ENCODE peak calls at places on chromosomes 6 and 20, in five cellular contexts. One of them, this sample, is unnamed.

GRCh38 chr6:69349776-69350175 is 447.0 kb downstream of the LMBRD1 start:
- DNase-seq in fibroblast of lung: no peak
- DNase-seq in right lobe of liver: no peak
- DNase-seq in AG04450: no peak
- DNase-seq in BJ: no peak
- DNase-seq in this sample: no peak

GRCh38 chr6:134230940-134231339 is 87.0 kb downstream of the SGK1 start:
- DNase-seq in fibroblast of lung: peak
- DNase-seq in right lobe of liver: no peak
- DNase-seq in AG04450: no peak
- DNase-seq in BJ: no peak
- DNase-seq in this sample: no peak

GRCh38 chr6:16854986-16855385 is 93.7 kb upstream of the ATXN1 start:
- DNase-seq in fibroblast of lung: peak
- DNase-seq in right lobe of liver: no peak
- DNase-seq in AG04450: no peak
- DNase-seq in BJ: no peak
- DNase-seq in this sample: no peak

GRCh38 chr6:113634352-113635163 is 222.6 kb upstream of the MARCKS start:
- DNase-seq in fibroblast of lung: peak
- DNase-seq in right lobe of liver: no peak
- DNase-seq in AG04450: no peak
- DNase-seq in BJ: no peak
- DNase-seq in this sample: no peak

GRCh38 chr6:46014511-46015118 is 1.0 kb downstream of the CLIC5 start:
- DNase-seq in fibroblast of lung: no peak
- DNase-seq in right lobe of liver: no peak
- DNase-seq in AG04450: no peak
- DNase-seq in BJ: no peak
- DNase-seq in this sample: no peak

GRCh38 chr6:17542243-17542642 is 57.9 kb upstream of the FAM8A1 start:
- DNase-seq in fibroblast of lung: no peak
- DNase-seq in right lobe of liver: no peak
- DNase-seq in AG04450: no peak
- DNase-seq in BJ: no peak
- DNase-seq in this sample: no peak

GRCh38 chr6:150720774-150721233 is 121.1 kb downstream of the PLEKHG1 start:
- DNase-seq in fibroblast of lung: peak
- DNase-seq in right lobe of liver: no peak
- DNase-seq in AG04450: no peak
- DNase-seq in BJ: no peak
- DNase-seq in this sample: peak

GRCh38 chr6:26017567-26017966 is 55.0 kb downstream of the TRIM38 start:
- DNase-seq in fibroblast of lung: peak
- DNase-seq in right lobe of liver: no peak
- DNase-seq in AG04450: peak
- DNase-seq in BJ: no peak
- DNase-seq in this sample: no peak

GRCh38 chr6:134031696-134032255 is 20.6 kb downstream of the SLC2A12 start:
- DNase-seq in fibroblast of lung: peak
- DNase-seq in right lobe of liver: no peak
- DNase-seq in AG04450: no peak
- DNase-seq in BJ: no peak
- DNase-seq in this sample: peak

GRCh38 chr20:53087034-53087777 is 115.0 kb downstream of the TSHZ2 start:
- DNase-seq in fibroblast of lung: no peak
- DNase-seq in right lobe of liver: no peak
- DNase-seq in AG04450: no peak
- DNase-seq in BJ: no peak
- DNase-seq in this sample: no peak

GRCh38 chr6:128964771-128965170 is 81.8 kb downstream of the LAMA2 start:
- DNase-seq in fibroblast of lung: no peak
- DNase-seq in right lobe of liver: no peak
- DNase-seq in AG04450: no peak
- DNase-seq in BJ: no peak
- DNase-seq in this sample: no peak

GRCh38 chr6:47722178-47722577 is 23.8 kb downstream of the ADGRF4 start:
- DNase-seq in fibroblast of lung: peak
- DNase-seq in right lobe of liver: no peak
- DNase-seq in AG04450: no peak
- DNase-seq in BJ: no peak
- DNase-seq in this sample: no peak

GRCh38 chr6:158441639-158442308 is 118.1 kb upstream of the TMEM181 start:
- DNase-seq in fibroblast of lung: peak
- DNase-seq in right lobe of liver: no peak
- DNase-seq in AG04450: no peak
- DNase-seq in BJ: no peak
- DNase-seq in this sample: peak

GRCh38 chr6:111724039-111724438 is 118.4 kb upstream of the TRAF3IP2 start:
- DNase-seq in fibroblast of lung: no peak
- DNase-seq in right lobe of liver: no peak
- DNase-seq in AG04450: no peak
- DNase-seq in BJ: no peak
- DNase-seq in this sample: no peak

GRCh38 chr6:111722220-111722731 is 116.6 kb upstream of the TRAF3IP2 start:
- DNase-seq in fibroblast of lung: peak
- DNase-seq in right lobe of liver: no peak
- DNase-seq in AG04450: peak
- DNase-seq in BJ: peak
- DNase-seq in this sample: no peak

GRCh38 chr6:111723412-111723970 is 117.8 kb upstream of the TRAF3IP2 start:
- DNase-seq in fibroblast of lung: peak
- DNase-seq in right lobe of liver: no peak
- DNase-seq in AG04450: no peak
- DNase-seq in BJ: no peak
- DNase-seq in this sample: no peak

GRCh38 chr6:111720931-111721496 is 115.3 kb upstream of the TRAF3IP2 start:
- DNase-seq in fibroblast of lung: no peak
- DNase-seq in right lobe of liver: no peak
- DNase-seq in AG04450: no peak
- DNase-seq in BJ: no peak
- DNase-seq in this sample: no peak

GRCh38 chr6:111721677-111722219 is 116.1 kb upstream of the TRAF3IP2 start:
- DNase-seq in fibroblast of lung: no peak
- DNase-seq in right lobe of liver: no peak
- DNase-seq in AG04450: no peak
- DNase-seq in BJ: no peak
- DNase-seq in this sample: no peak
- TF ChIP-seq CTCF in fibroblast of lung: peak
- TF ChIP-seq CTCF in right lobe of liver: peak
- TF ChIP-seq CTCF in AG04450: peak
- TF ChIP-seq CTCF in BJ: peak
- TF ChIP-seq CTCF in this sample: peak

GRCh38 chr20:62935968-62936585 is 1.9 kb upstream of the GID8 start:
- DNase-seq in fibroblast of lung: no peak
- DNase-seq in right lobe of liver: no peak
- DNase-seq in AG04450: no peak
- DNase-seq in BJ: no peak
- DNase-seq in this sample: peak
- H3K4me3 ChIP-seq in fibroblast of lung: no peak
- H3K4me3 ChIP-seq in right lobe of liver: peak
- H3K4me3 ChIP-seq in AG04450: peak
- H3K4me3 ChIP-seq in BJ: no peak
- H3K4me3 ChIP-seq in this sample: peak

DNA sequence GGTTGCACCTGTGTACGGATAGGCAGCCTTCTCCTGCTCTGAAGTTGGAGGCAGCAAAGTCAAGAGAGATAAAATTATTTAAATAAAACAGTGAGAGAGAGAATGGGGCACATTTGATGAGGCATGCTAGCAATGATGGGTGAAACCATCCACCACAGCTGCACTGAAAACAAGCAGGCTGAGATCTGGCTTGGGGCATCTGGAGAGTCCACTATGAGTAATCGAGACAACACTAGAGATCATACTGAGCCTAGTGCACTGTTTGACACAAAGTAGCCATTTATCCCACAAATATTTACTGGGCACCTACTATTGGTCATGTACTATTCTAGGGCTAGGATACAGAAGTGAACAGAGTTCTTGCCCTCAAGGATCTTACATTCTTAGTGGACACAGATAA is 66.4 kb downstream of the DZANK1 start:
- DNase-seq in fibroblast of lung: no peak
- DNase-seq in right lobe of liver: no peak
- DNase-seq in AG04450: no peak
- DNase-seq in BJ: no peak
- DNase-seq in this sample: no peak
- TF ChIP-seq CTCF in fibroblast of lung: no peak
- TF ChIP-seq CTCF in right lobe of liver: no peak
- TF ChIP-seq CTCF in AG04450: no peak
- TF ChIP-seq CTCF in BJ: no peak
- TF ChIP-seq CTCF in this sample: no peak

GRCh38 chr6:27126046-27126814 is 121.3 kb upstream of the PRSS16 start:
- DNase-seq in fibroblast of lung: no peak
- DNase-seq in right lobe of liver: no peak
- DNase-seq in AG04450: no peak
- DNase-seq in BJ: no peak
- DNase-seq in this sample: no peak
- H3K4me3 ChIP-seq in fibroblast of lung: no peak
- H3K4me3 ChIP-seq in right lobe of liver: no peak
- H3K4me3 ChIP-seq in AG04450: no peak
- H3K4me3 ChIP-seq in BJ: no peak
- H3K4me3 ChIP-seq in this sample: no peak

GRCh38 chr6:63353282-63353630 is 33.5 kb upstream of the LGSN start:
- DNase-seq in fibroblast of lung: no peak
- DNase-seq in right lobe of liver: no peak
- DNase-seq in AG04450: no peak
- DNase-seq in BJ: no peak
- DNase-seq in this sample: no peak

GRCh38 chr6:63348836-63349235 is 29.1 kb upstream of the LGSN start:
- DNase-seq in fibroblast of lung: no peak
- DNase-seq in right lobe of liver: no peak
- DNase-seq in AG04450: no peak
- DNase-seq in BJ: no peak
- DNase-seq in this sample: no peak

GRCh38 chr6:63349401-63349800 is 29.6 kb upstream of the LGSN start:
- DNase-seq in fibroblast of lung: no peak
- DNase-seq in right lobe of liver: no peak
- DNase-seq in AG04450: no peak
- DNase-seq in BJ: no peak
- DNase-seq in this sample: no peak

GRCh38 chr6:63352587-63353281 is 33.0 kb upstream of the LGSN start:
- DNase-seq in fibroblast of lung: peak
- DNase-seq in right lobe of liver: peak
- DNase-seq in AG04450: peak
- DNase-seq in BJ: no peak
- DNase-seq in this sample: no peak

DNA sequence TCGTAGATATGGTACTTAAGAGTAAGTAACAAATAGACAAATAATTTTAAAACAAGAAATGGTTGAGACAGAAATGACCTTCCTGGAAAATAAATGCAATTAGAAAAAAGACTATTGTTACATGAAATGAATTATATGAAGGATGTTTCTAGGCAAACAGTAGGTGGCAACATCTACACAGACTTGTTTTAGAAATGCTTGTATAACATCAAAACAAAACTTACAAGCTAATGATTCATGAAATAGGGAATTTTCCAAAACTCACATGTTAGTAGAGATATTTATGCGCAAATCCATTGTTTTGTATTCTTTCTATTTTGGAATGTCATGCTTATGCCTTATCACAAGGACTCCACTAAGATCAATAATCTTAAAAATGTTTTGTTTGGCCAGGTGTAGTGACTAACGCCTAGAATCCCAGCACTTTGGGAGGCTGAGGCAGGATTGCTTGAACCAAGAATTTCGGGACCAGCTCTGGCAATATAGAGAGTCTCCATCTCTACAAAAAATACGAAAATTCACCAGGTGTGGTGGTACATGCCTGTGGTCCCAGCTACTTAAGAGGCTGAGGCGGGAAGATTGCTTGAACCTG is 32.3 kb upstream of the LGSN start:
- DNase-seq in fibroblast of lung: peak
- DNase-seq in right lobe of liver: no peak
- DNase-seq in AG04450: peak
- DNase-seq in BJ: no peak
- DNase-seq in this sample: no peak
- TF ChIP-seq CTCF in fibroblast of lung: no peak
- TF ChIP-seq CTCF in right lobe of liver: peak
- TF ChIP-seq CTCF in AG04450: peak
- TF ChIP-seq CTCF in BJ: peak
- TF ChIP-seq CTCF in this sample: peak

GRCh38 chr6:79152269-79152737 is 74.2 kb upstream of the PHIP start:
- DNase-seq in fibroblast of lung: no peak
- DNase-seq in right lobe of liver: no peak
- DNase-seq in AG04450: no peak
- DNase-seq in BJ: no peak
- DNase-seq in this sample: no peak
- H3K4me3 ChIP-seq in fibroblast of lung: no peak
- H3K4me3 ChIP-seq in right lobe of liver: no peak
- H3K4me3 ChIP-seq in AG04450: no peak
- H3K4me3 ChIP-seq in BJ: no peak
- H3K4me3 ChIP-seq in this sample: no peak

GRCh38 chr6:143731789-143732188 is 54.0 kb downstream of the PHACTR2 start:
- DNase-seq in fibroblast of lung: no peak
- DNase-seq in right lobe of liver: no peak
- DNase-seq in AG04450: no peak
- DNase-seq in BJ: no peak
- DNase-seq in this sample: no peak
- TF ChIP-seq CTCF in fibroblast of lung: no peak
- TF ChIP-seq CTCF in right lobe of liver: no peak
- TF ChIP-seq CTCF in AG04450: no peak
- TF ChIP-seq CTCF in BJ: no peak
- TF ChIP-seq CTCF in this sample: no peak

DNA sequence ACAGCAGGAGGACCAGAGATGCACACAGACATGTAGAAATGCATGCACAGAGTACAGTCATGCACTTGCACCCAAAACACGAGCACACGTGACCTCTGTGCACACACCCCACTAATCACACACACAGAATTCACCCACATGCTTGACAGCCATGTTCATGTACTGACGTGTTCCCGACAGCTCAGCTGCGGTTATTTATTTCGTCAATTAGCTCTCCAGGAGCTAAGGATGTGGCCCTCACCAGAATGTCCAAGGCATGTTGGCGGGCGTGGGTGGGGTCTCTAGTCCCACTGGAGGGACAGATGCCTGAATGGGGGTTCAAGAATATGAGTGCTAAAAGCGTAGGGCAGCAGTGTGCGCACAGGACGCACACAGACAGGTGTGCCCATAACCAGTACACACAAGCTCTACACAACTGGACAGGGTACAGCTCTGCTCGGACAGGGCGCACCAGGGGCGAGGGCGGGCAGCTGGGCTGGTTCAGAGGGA is 571 bp upstream of the PRPF6 start:
- DNase-seq in fibroblast of lung: no peak
- DNase-seq in right lobe of liver: no peak
- DNase-seq in AG04450: no peak
- DNase-seq in BJ: no peak
- DNase-seq in this sample: no peak
- H3K4me3 ChIP-seq in fibroblast of lung: peak
- H3K4me3 ChIP-seq in right lobe of liver: peak
- H3K4me3 ChIP-seq in AG04450: peak
- H3K4me3 ChIP-seq in BJ: peak
- H3K4me3 ChIP-seq in this sample: peak

GRCh38 chr20:34579191-34579661 is 20.7 kb downstream of the MAP1LC3A start:
- DNase-seq in fibroblast of lung: peak
- DNase-seq in right lobe of liver: no peak
- DNase-seq in AG04450: no peak
- DNase-seq in BJ: no peak
- DNase-seq in this sample: no peak
- TF ChIP-seq CTCF in fibroblast of lung: peak
- TF ChIP-seq CTCF in right lobe of liver: peak
- TF ChIP-seq CTCF in AG04450: peak
- TF ChIP-seq CTCF in BJ: peak
- TF ChIP-seq CTCF in this sample: peak